ENCODE peak calls at places on chromosomes 12 and 14, in ten cellular contexts. Q, T, E, Z, J, X, Y, I, U and O are unnamed samples.

GRCh38 chr14:54348001-54348611 is 48.7 kb upstream of the CDKN3 start:
- DNase-seq in Q (no peak), E (no peak), T (no peak), U (no peak), Z (no peak), Y (peak; percentile 55), X (peak; percentile 99), I (peak; percentile 32), J (no peak), O (no peak)

GRCh38 chr12:117744418-117744817 is 224.4 kb downstream of the KSR2 start:
- DNase-seq in Z (no peak), E (no peak), X (no peak), U (no peak), Q (no peak), Y (no peak), J (no peak), I (no peak), T (no peak), O (no peak)

GRCh38 chr12:751828-752672 is at the start of gene WNK1:
- DNase-seq in Z (peak; percentile 97), I (peak; percentile 98), T (peak; percentile 98), E (peak; percentile 98), Y (peak; percentile 97), X (peak; percentile 97), U (peak; percentile 98), Q (peak; percentile 98), J (peak; percentile 96), O (peak; percentile 95)

GRCh38 chr12:69688496-69689427 is 10.3 kb downstream of the BEST3 start:
- DNase-seq in Q (peak; percentile 71), E (peak; percentile 91), T (peak; percentile 94), Y (peak; percentile 23), I (peak; percentile 57), J (peak; percentile 29), Z (peak; percentile 51), U (peak; percentile 31), X (peak; percentile 97), O (no peak)

GRCh38 chr12:84920331-84920730 is 7.7 kb upstream of the SLC6A15 start:
- DNase-seq in Q (no peak), E (no peak), J (no peak), X (peak; percentile 49), Z (no peak), T (no peak), Y (no peak), U (no peak), I (no peak), O (no peak)

GRCh38 chr12:122867701-122868461 is 28.0 kb downstream of the VPS37B start:
- DNase-seq in Y (peak; percentile 60), E (peak; percentile 76), U (peak; percentile 95), Q (no peak), J (peak; percentile 95), Z (no peak), T (peak; percentile 76), I (peak; percentile 73), X (peak; percentile 43), O (no peak)

GRCh38 chr12:131555866-131556265 is 155.0 kb upstream of the SFSWAP start:
- DNase-seq in Y (peak; percentile 46), Z (no peak), I (no peak), T (no peak), U (no peak), X (no peak), J (no peak), E (no peak), Q (no peak), O (no peak)

GRCh38 chr14:101191882-101192660 is 288.5 kb upstream of the RTL1 start:
- DNase-seq in Z (no peak), J (no peak), U (peak; percentile 15), Y (no peak), X (no peak), I (no peak), E (no peak), Q (no peak), T (no peak), O (no peak)

GRCh38 chr12:115972241-115972640 is 305.3 kb downstream of the MED13L start:
- DNase-seq in X (no peak), Q (no peak), I (no peak), T (no peak), E (no peak), Y (no peak), U (no peak), J (no peak), Z (no peak), O (no peak)

GRCh38 chr14:49250517-49250916 is 335.7 kb downstream of the RPS29 start:
- DNase-seq in T (no peak), X (no peak), Z (no peak), Y (no peak), E (no peak), J (no peak), Q (no peak), I (no peak), U (no peak), O (no peak)

GRCh38 chr14:101862177-101862576 is 100.7 kb downstream of the PPP2R5C start:
- DNase-seq in T (no peak), J (no peak), X (peak; percentile 62), Q (no peak), Y (no peak), U (no peak), I (no peak), E (no peak), Z (no peak), O (no peak)

GRCh38 chr12:89559753-89560152 is 33.9 kb upstream of the POC1B start:
- DNase-seq in X (no peak), U (no peak), E (no peak), Q (no peak), Y (no peak), T (no peak), J (no peak), I (no peak), Z (no peak), O (no peak)

DNA sequence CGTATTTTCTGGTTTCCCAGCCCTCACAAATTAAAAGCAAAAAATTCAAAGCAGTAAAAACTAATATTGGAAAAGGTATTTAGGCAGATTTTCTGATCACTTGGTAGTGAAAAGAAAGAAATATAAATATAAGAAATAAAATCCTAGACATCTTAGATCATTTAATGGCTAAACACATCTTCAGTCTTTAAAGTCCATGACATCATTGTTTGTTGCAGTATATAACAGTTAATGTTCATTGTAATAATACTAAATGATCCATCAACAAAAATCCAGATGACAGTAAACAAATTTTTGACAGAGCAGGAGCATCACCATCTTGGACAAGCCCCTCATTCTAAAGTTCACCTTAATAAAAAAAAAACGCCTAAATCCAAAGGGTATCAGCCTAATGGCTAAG is 29.2 kb upstream of the CAPRIN2 start:
- DNase-seq in E (no peak), X (no peak), U (no peak), J (no peak), Q (no peak), T (no peak), Z (no peak), I (no peak), Y (no peak), O (no peak)
- H3K9me3 ChIP-seq in E (no peaks in the 10 kb centered on the region), X (no peaks in the 10 kb centered on the region), U (peaks cover 8% of the 10 kb centered on the region), J (no peaks in the 10 kb centered on the region), Q (no peaks in the 10 kb centered on the region), T (no peaks in the 10 kb centered on the region), Z (no peaks in the 10 kb centered on the region), I (peaks cover 15% of the 10 kb centered on the region), Y (no peaks in the 10 kb centered on the region), O (no peaks in the 10 kb centered on the region)

DNA sequence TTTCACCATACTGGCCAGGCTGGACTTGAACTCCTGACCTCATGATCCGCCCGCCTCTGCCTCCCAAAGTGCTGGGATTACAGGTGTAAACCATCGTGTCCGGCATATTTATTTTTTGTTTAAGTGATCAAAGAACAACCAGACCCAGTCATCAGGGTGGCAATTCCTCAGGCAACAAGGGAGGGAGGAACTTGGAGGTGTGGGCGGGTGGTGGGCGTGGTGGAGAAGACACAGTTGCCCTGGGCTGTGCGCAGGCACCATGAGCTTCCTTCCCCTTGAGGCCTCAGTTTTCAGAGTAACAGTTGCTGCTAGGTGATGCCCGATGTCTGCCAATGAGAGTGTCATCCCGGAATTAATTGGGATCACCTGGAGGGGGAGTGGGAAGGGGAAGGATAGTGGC is 191.7 kb downstream of the ALG10 start:
- DNase-seq in X (no peak), T (no peak), U (no peak), I (no peak), Q (no peak), Z (no peak), J (no peak), Y (no peak), E (no peak), O (no peak)
- H3K9me3 ChIP-seq in X (no peaks in the 10 kb centered on the region), T (no peaks in the 10 kb centered on the region), U (peaks cover 15% of the 10 kb centered on the region), I (no peaks in the 10 kb centered on the region), Q (no peaks in the 10 kb centered on the region), Z (no peaks in the 10 kb centered on the region), J (no peaks in the 10 kb centered on the region), Y (no peaks in the 10 kb centered on the region), E (no peaks in the 10 kb centered on the region), O (no peaks in the 10 kb centered on the region)

GRCh38 chr14:106631886-106632285 is 1105.5 kb downstream of the TMEM121 start:
- DNase-seq in I (no peak), J (no peak), Z (no peak), Y (no peak), T (no peak), U (no peak), X (no peak), E (no peak), Q (no peak), O (no peak)
- H3K9me3 ChIP-seq in I (no peaks in the 10 kb centered on the region), J (no peaks in the 10 kb centered on the region), Z (no peaks in the 10 kb centered on the region), Y (no peaks in the 10 kb centered on the region), T (no peaks in the 10 kb centered on the region), U (no peaks in the 10 kb centered on the region), X (peaks cover 3% of the 10 kb centered on the region), E (no peaks in the 10 kb centered on the region), Q (no peaks in the 10 kb centered on the region), O (no peaks in the 10 kb centered on the region)

GRCh38 chr12:113766133-113766879 is 199.8 kb downstream of the RBM19 start:
- DNase-seq in E (no peak), T (no peak), J (no peak), U (no peak), X (no peak), I (no peak), Z (no peak), Q (no peak), Y (peak; percentile 77), O (no peak)
- H3K9me3 ChIP-seq in E (no peaks in the 10 kb centered on the region), T (no peaks in the 10 kb centered on the region), J (no peaks in the 10 kb centered on the region), U (no peaks in the 10 kb centered on the region), X (no peaks in the 10 kb centered on the region), I (no peaks in the 10 kb centered on the region), Z (no peaks in the 10 kb centered on the region), Q (no peaks in the 10 kb centered on the region), Y (no peaks in the 10 kb centered on the region), O (no peaks in the 10 kb centered on the region)

GRCh38 chr12:128365831-128366231 is 98.9 kb downstream of the TMEM132C start:
- DNase-seq in Z (no peak), I (no peak), Q (no peak), Y (no peak), X (no peak), J (no peak), E (peak; percentile 70), T (peak; percentile 62), U (no peak), O (no peak)
- H3K9me3 ChIP-seq in Z (no peaks in the 10 kb centered on the region), I (no peaks in the 10 kb centered on the region), Q (no peaks in the 10 kb centered on the region), Y (no peaks in the 10 kb centered on the region), X (no peaks in the 10 kb centered on the region), J (no peaks in the 10 kb centered on the region), E (peaks cover 2% of the 10 kb centered on the region), T (no peaks in the 10 kb centered on the region), U (no peaks in the 10 kb centered on the region), O (no peaks in the 10 kb centered on the region)

GRCh38 chr12:38201461-38202276 is 114.9 kb upstream of the ALG10B start:
- DNase-seq in Y (no peak), Q (no peak), E (no peak), X (no peak), I (no peak), Z (no peak), T (no peak), U (no peak), J (no peak), O (no peak)

GRCh38 chr12:38204831-38205230 is 111.7 kb upstream of the ALG10B start:
- DNase-seq in Z (no peak), Q (no peak), Y (no peak), I (no peak), U (no peak), E (no peak), T (no peak), J (no peak), X (no peak), O (no peak)
- H3K9me3 ChIP-seq in Z (no peaks in the 10 kb centered on the region), Q (no peaks in the 10 kb centered on the region), Y (no peaks in the 10 kb centered on the region), I (no peaks in the 10 kb centered on the region), U (peaks cover 10% of the 10 kb centered on the region), E (no peaks in the 10 kb centered on the region), T (no peaks in the 10 kb centered on the region), J (no peaks in the 10 kb centered on the region), X (no peaks in the 10 kb centered on the region), O (no peaks in the 10 kb centered on the region)